ENCODE peak calls at places on chromosomes 2 and 18, in eight cellular contexts. C is activated effector memory CD4-positive, alpha-beta T cell treated with anti-CD3 and anti-CD28 coated beads, Interleukin-2, amount 50 U/mL, for 16 hours; T is GM13976; Q is endodermal cell; V is activated T-helper 1 cell treated with Interleukin-2 at 50 U/mL for 16 hours; M is stomach; Y is renal cortical epithelial cell; U is C1 segment of cervical spinal cord. D is an unnamed sample.

GRCh38 chr2:72145658-72146329 is 1.9 kb downstream of the CYP26B1 start:
- DNase-seq in C (no peak), T (no peak), Q (peak; percentile 44), V (no peak), M (no peak), Y (no peak), U (no peak), D (peak; percentile 82)

GRCh38 chr18:48002933-48003365 is 72.5 kb upstream of the SMAD2 start:
- DNase-seq in C (no peak), T (no peak), Q (no peak), V (no peak), M (peak; percentile 28), Y (peak; percentile 96), U (no peak), D (peak; percentile 90)

GRCh38 chr2:150410809-150411208 is 76.7 kb downstream of the RND3 start:
- DNase-seq in C (no peak), T (no peak), Q (peak; percentile 69), V (no peak), M (no peak), Y (peak; percentile 98), U (no peak), D (no peak)

GRCh38 chr2:226445216-226445861 is 354.3 kb downstream of the IRS1 start:
- DNase-seq in C (no peak), T (no peak), Q (no peak), V (no peak), M (no peak), Y (no peak), U (no peak), D (no peak)

GRCh38 chr2:21165350-21165749 is 41.6 kb downstream of the TDRD15 start:
- DNase-seq in C (no peak), T (no peak), Q (no peak), V (no peak), M (no peak), Y (peak; percentile 3), U (no peak), D (no peak)

GRCh38 chr2:239919779-239920545 is 105.2 kb downstream of the NDUFA10 start:
- DNase-seq in C (peak; percentile 45), T (no peak), Q (peak; percentile 17), V (no peak), M (no peak), Y (no peak), U (no peak), D (peak; percentile 57)

GRCh38 chr2:4258563-4258962 is 555.2 kb downstream of the DCDC2C start:
- DNase-seq in C (no peak), T (no peak), Q (no peak), V (no peak), M (no peak), Y (no peak), U (no peak), D (no peak)

GRCh38 chr2:226660524-226660923 is 139.1 kb downstream of the IRS1 start:
- DNase-seq in C (no peak), T (no peak), Q (no peak), V (no peak), M (peak; percentile 36), Y (peak; percentile 95), U (no peak), D (no peak)

GRCh38 chr2:95159690-95160449 is at the start of gene ZNF514:
- DNase-seq in C (peak; percentile 92), T (peak; percentile 89), Q (peak; percentile 86), V (peak; percentile 71), M (peak; percentile 87), Y (peak; percentile 24), U (peak; percentile 37), D (peak; percentile 92)

GRCh38 chr2:127293386-127293757 is 572 bp downstream of the ERCC3 start:
- DNase-seq in C (no peak), T (no peak), Q (peak; percentile 58), V (no peak), M (no peak), Y (peak; percentile 3), U (no peak), D (no peak)

GRCh38 chr18:11004294-11004693 is 145.1 kb downstream of the PIEZO2 start:
- DNase-seq in C (no peak), T (no peak), Q (no peak), V (no peak), M (no peak), Y (no peak), U (no peak), D (no peak)

GRCh38 chr2:42909966-42910365 is 117.6 kb upstream of the HAAO start:
- DNase-seq in C (peak; percentile 42), T (no peak), Q (no peak), V (no peak), M (no peak), Y (no peak), U (no peak), D (peak; percentile 30)

GRCh38 chr2:10285578-10286198 is 17.0 kb upstream of the HPCAL1 start:
- DNase-seq in C (no peak), T (no peak), Q (peak; percentile 75), V (no peak), M (peak; percentile 84), Y (peak; percentile 70), U (peak; percentile 86), D (peak; percentile 94)

GRCh38 chr2:143704432-143705106 is 575.4 kb downstream of the ARHGAP15 start:
- DNase-seq in C (no peak), T (no peak), Q (no peak), V (no peak), M (no peak), Y (no peak), U (no peak), D (no peak)

GRCh38 chr2:179107737-179108136 is 57.8 kb upstream of the CCDC141 start:
- DNase-seq in C (no peak), T (no peak), Q (no peak), V (no peak), M (no peak), Y (peak; percentile 89), U (no peak), D (no peak)

GRCh38 chr18:22026362-22026761 is 143.0 kb upstream of the GATA6 start:
- DNase-seq in C (no peak), T (no peak), Q (peak; percentile 89), V (no peak), M (no peak), Y (no peak), U (no peak), D (peak; percentile 64)